ENCODE peak calls at places on chromosomes 2 and 18, in nine cellular contexts. M is small intestine, G is A549, C is IMR-90, F is dorsolateral prefrontal cortex, P is PC-9, D is fibroblast of lung, W is DND-41, V is cardiac muscle cell. L is an unnamed sample.
A peak's percentile ranks its signal among the peaks of the same experiment; 100 is the strongest.

GRCh38 chr2:11132036-11132671 is 23.1 kb upstream of the SLC66A3 start:
- DNase-seq in M (no peak), G (no peak), C (no peak), F (no peak), P (no peak), D (no peak), W (no peak), V (no peak), L (no peak)

GRCh38 chr18:39062426-39062825 is 1496.8 kb upstream of the CELF4 start:
- DNase-seq in M (no peak), G (no peak), C (no peak), F (no peak), P (no peak), D (no peak), W (no peak), V (no peak), L (no peak)

GRCh38 chr2:9975805-9976447 is 24.4 kb downstream of the GRHL1 start:
- DNase-seq in M (no peak), G (peak; percentile 89), C (peak; percentile 98), F (no peak), P (peak; percentile 49), D (peak; percentile 96), W (no peak), V (peak; percentile 97), L (no peak)

GRCh38 chr2:74735544-74735943 is 81.5 kb downstream of the SEMA4F start:
- DNase-seq in M (no peak), G (no peak), C (no peak), F (no peak), P (no peak), D (no peak), W (peak; percentile 58), V (no peak), L (no peak)

GRCh38 chr18:63488160-63488559 is 11.4 kb downstream of the SERPINB5 start:
- DNase-seq in M (no peak), G (no peak), C (no peak), F (no peak), P (no peak), D (no peak), W (no peak), V (no peak), L (no peak)

GRCh38 chr18:37266290-37266689 is 299.3 kb downstream of the CELF4 start:
- DNase-seq in M (no peak), G (no peak), C (no peak), F (no peak), P (no peak), D (no peak), W (no peak), V (no peak), L (no peak)

GRCh38 chr2:157822993-157823392 is 53.1 kb downstream of the ACVR1 start:
- DNase-seq in M (no peak), G (no peak), C (peak; percentile 83), F (no peak), P (no peak), D (peak; percentile 19), W (no peak), V (peak; percentile 57), L (no peak)

GRCh38 chr2:204072443-204073324 is 136.1 kb downstream of the ICOS start:
- DNase-seq in M (peak; percentile 52), G (peak; percentile 16), C (no peak), F (no peak), P (peak; percentile 2), D (no peak), W (peak; percentile 63), V (peak; percentile 18), L (peak; percentile 37)

GRCh38 chr2:185335879-185336278 is 402.7 kb upstream of the FSIP2 start:
- DNase-seq in M (no peak), G (no peak), C (no peak), F (no peak), P (no peak), D (no peak), W (no peak), V (no peak), L (no peak)

DNA sequence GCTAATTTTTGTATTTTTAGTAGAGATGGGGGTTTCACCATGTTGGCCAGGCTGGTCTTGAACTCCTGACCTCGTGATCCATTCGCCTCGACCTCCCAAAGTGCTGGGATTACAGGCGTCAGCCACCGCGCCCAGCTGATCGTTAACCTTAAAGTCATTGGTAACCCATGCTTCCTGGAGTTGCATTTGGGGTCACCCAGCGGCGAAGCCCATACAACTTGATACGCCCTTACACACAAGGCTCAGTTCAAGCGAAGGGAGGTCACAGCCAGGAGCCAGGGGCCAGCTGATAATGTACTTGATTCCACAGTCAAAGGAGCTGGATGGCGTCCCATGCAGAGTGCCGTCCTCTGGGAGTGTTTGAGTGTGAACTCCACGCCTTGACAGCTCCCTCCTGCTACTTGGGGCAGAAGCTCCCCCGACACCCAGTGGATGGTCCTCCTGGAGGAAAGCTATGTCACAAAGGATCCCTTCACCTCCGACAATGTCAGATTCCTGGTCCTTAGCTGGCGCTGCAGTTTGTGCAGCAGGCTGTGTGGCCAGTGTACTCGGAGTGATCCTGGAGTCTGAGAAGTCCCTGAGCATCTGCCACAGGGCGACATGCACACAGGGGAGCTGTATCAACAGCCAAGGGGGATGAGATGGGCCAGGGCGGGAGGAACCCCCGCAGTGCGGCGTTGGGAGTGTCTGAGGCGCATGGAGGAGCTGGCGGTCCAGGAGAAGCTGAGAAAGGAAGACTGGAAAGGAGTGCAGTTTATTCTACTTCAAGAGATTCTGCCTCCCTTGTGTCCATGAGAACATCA is 7.9 kb downstream of the CLHC1 start:
- DNase-seq in M (no peak), G (no peak), C (no peak), F (no peak), P (no peak), D (no peak), W (no peak), V (no peak), L (no peak)
- H3K27ac ChIP-seq in M (peak overlapping the region; percentile 99), G (peak overlapping the region; percentile 97), C (no peak overlapping the region), F (no peak overlapping the region), P (no peak overlapping the region), D (no peak overlapping the region), W (no peak overlapping the region), V (no peak overlapping the region), L (peak overlapping the region; percentile 84)

GRCh38 chr2:96525211-96525507 is 11.4 kb upstream of the ARID5A start:
- DNase-seq in M (no peak), G (no peak), C (no peak), F (no peak), P (no peak), D (no peak), W (no peak), V (no peak), L (no peak)
- H3K27ac ChIP-seq in M (no peak overlapping the region), G (no peak overlapping the region), C (no peak overlapping the region), F (no peak overlapping the region), P (no peak overlapping the region), D (no peak overlapping the region), W (no peak overlapping the region), V (no peak overlapping the region), L (no peak overlapping the region)

GRCh38 chr2:239548965-239549595 is 148.3 kb upstream of the HDAC4 start:
- DNase-seq in M (no peak), G (no peak), C (no peak), F (no peak), P (no peak), D (no peak), W (peak; percentile 84), V (no peak), L (no peak)
- H3K27ac ChIP-seq in M (no peak overlapping the region), G (no peak overlapping the region), C (no peak overlapping the region), F (no peak overlapping the region), P (no peak overlapping the region), D (no peak overlapping the region), W (peak overlapping the region; percentile 96), V (no peak overlapping the region), L (no peak overlapping the region)

DNA sequence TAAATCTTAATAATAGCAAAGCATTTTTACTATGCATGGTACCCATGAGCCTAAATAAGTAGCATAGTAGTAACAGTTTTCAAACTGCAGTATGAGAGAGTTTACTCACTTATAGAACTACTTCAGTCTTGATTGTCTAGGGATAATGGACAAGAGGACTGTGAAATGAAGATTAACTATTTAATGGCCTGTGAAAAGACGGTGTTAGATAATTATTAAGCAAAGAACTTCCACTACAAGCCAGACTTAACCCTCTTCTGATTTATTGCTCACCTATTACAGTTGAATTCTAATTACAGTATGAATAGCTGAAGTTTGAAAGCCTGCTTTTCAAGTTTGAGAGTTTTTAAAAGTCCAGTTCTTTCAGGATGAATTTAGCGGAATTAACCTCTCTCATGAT is 19.0 kb downstream of the PIK3C3 start:
- DNase-seq in M (no peak), G (no peak), C (no peak), F (no peak), P (no peak), D (no peak), W (no peak), V (no peak), L (no peak)
- H3K27ac ChIP-seq in M (no peak overlapping the region), G (no peak overlapping the region), C (no peak overlapping the region), F (no peak overlapping the region), P (no peak overlapping the region), D (no peak overlapping the region), W (no peak overlapping the region), V (no peak overlapping the region), L (no peak overlapping the region)

GRCh38 chr2:31996571-31997150 is 14.1 kb downstream of the MEMO1 start:
- DNase-seq in M (no peak), G (no peak), C (no peak), F (no peak), P (no peak), D (no peak), W (no peak), V (no peak), L (no peak)

GRCh38 chr2:31986906-31987305 is 23.9 kb downstream of the MEMO1 start:
- DNase-seq in M (no peak), G (no peak), C (no peak), F (no peak), P (no peak), D (no peak), W (no peak), V (no peak), L (no peak)

GRCh38 chr2:31987454-31987853 is 23.4 kb downstream of the MEMO1 start:
- DNase-seq in M (no peak), G (peak; percentile 33), C (peak; percentile 76), F (no peak), P (no peak), D (peak; percentile 34), W (no peak), V (peak; percentile 44), L (no peak)

GRCh38 chr2:31992934-31993333 is 17.9 kb downstream of the MEMO1 start:
- DNase-seq in M (no peak), G (no peak), C (no peak), F (no peak), P (no peak), D (no peak), W (no peak), V (no peak), L (no peak)

GRCh38 chr2:31992025-31992566 is 18.7 kb downstream of the MEMO1 start:
- DNase-seq in M (peak; percentile 66), G (no peak), C (no peak), F (no peak), P (peak; percentile 4), D (no peak), W (no peak), V (no peak), L (no peak)
- H3K27ac ChIP-seq in M (no peak overlapping the region), G (peak overlapping the region; percentile 6), C (no peak overlapping the region), F (no peak overlapping the region), P (no peak overlapping the region), D (no peak overlapping the region), W (no peak overlapping the region), V (no peak overlapping the region), L (no peak overlapping the region)